ENCODE peak calls at places on chromosomes 4 and X, in four cellular contexts. G, R, O and F are unnamed samples.

GRCh38 chr4:93199492-93199891 is 629.1 kb upstream of the ATOH1 start:
- DNase-seq in G (no peak), R (peak; percentile 12), O (peak; percentile 28), F (peak; percentile 63)

GRCh38 chrX:54808109-54808604 is 612 bp downstream of the MAGED2 start:
- DNase-seq in G (peak; percentile 86), R (no peak), O (no peak), F (peak; percentile 23)

GRCh38 chrX:41923925-41924693 is 755 bp upstream of the CASK start:
- DNase-seq in G (no peak), R (peak; percentile 40), O (peak; percentile 44), F (peak; percentile 46)

GRCh38 chrX:2894885-2895292 is 34.2 kb downstream of the ARSD start:
- DNase-seq in G (peak; percentile 88), R (peak; percentile 63), O (no peak), F (peak; percentile 27)

GRCh38 chr4:167021545-167022155 is 212.6 kb downstream of the SPOCK3 start:
- DNase-seq in G (peak; percentile 66), R (peak; percentile 81), O (peak; percentile 52), F (peak; percentile 78)

GRCh38 chr4:40856836-40857362 is 107.1 kb downstream of the NSUN7 start:
- DNase-seq in G (peak; percentile 77), R (peak; percentile 36), O (peak; percentile 20), F (no peak)

GRCh38 chrX:51296138-51296537 is 36.5 kb upstream of the NUDT10 start:
- DNase-seq in G (no peak), R (no peak), O (no peak), F (no peak)

GRCh38 chrX:35726176-35726575 is 72.0 kb upstream of the MAGEB16 start:
- DNase-seq in G (no peak), R (no peak), O (peak; percentile 9), F (peak; percentile 56)

GRCh38 chr4:85496933-85497332 is 22.0 kb downstream of the ARHGAP24 start:
- DNase-seq in G (no peak), R (peak; percentile 85), O (peak; percentile 64), F (peak; percentile 59)

GRCh38 chrX:9498236-9498635 is 33.4 kb downstream of the TBL1X start:
- DNase-seq in G (no peak), R (no peak), O (no peak), F (no peak)

GRCh38 chrX:87167841-87168240 is 349.8 kb upstream of the KLHL4 start:
- DNase-seq in G (no peak), R (no peak), O (no peak), F (no peak)

GRCh38 chrX:24619647-24620046 is 27.5 kb downstream of the PCYT1B start:
- DNase-seq in G (no peak), R (peak; percentile 17), O (peak; percentile 54), F (peak; percentile 60)

GRCh38 chr4:22410645-22411247 is 105.1 kb downstream of the ADGRA3 start:
- DNase-seq in G (no peak), R (peak; percentile 48), O (no peak), F (peak; percentile 22)

GRCh38 chr4:9924750-9925149 is 96.5 kb downstream of the SLC2A9 start:
- DNase-seq in G (no peak), R (no peak), O (peak; percentile 91), F (peak; percentile 80)

GRCh38 chr4:128635141-128635911 is 174.2 kb upstream of the JADE1 start:
- DNase-seq in G (no peak), R (peak; percentile 91), O (no peak), F (no peak)

GRCh38 chr4:13938299-13938698 is 310.8 kb upstream of the BOD1L1 start:
- DNase-seq in G (no peak), R (no peak), O (no peak), F (no peak)
- TF ChIP-seq CTCF in G (no peak), R (no peak), O (no peak), F (no peak)

GRCh38 chr4:48420172-48420571 is 63.0 kb upstream of the SLC10A4 start:
- DNase-seq in G (no peak), R (no peak), O (no peak), F (no peak)

DNA sequence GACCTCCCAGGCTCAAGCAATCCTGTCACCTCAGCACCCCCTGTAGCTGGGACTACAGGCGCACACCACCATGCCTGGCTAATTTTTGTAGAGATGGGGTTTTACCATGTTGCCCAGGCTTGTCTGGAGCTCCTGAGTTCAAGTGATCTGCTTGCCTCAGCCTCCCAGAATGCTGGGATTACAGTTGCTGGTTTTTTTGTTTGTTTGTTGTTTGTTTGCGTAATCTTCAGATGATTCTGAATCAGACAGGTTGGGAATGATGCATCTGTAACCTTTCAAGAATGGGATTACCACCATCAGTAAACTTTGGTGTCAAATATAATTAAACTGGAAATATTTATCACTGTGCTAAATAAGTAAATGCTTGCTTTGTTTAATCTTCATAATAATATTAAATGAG is 62.0 kb upstream of the SLC10A4 start:
- DNase-seq in G (no peak), R (no peak), O (no peak), F (no peak)
- TF ChIP-seq CTCF in G (no peak), R (no peak), O (no peak), F (no peak)

DNA sequence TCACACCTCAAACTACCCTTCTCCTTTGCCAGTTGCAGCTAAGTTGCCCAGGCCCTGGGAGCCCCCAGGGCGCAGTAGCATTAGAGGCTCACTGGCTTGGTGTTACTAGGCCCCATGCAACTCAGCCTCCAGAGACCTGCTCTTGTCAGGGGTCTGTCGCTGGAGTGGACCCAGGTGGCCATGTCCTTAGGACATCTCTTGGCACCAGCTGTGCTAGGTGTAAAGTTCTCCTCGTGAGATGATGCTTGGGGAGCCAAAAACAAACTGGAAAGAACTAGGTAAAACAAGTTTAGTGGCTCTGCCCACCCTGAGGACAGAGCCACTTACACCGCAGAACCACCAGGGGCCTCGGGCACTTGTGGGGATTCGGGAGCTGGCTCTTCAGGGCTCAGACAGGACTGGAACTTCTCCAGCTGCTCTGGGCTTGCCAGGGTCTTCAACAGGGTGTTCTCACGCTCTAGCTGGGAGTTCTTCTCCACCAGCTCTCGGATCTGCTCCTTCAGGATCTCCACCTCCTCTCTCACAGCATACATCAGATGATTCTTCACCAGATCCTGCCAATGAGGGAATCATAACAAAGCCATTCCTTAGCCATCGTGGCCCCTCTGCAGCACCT is 61.3 kb downstream of the TSC22D3 start:
- DNase-seq in G (no peak), R (no peak), O (no peak), F (no peak)
- TF ChIP-seq CTCF in G (no peak), R (peak; percentile 10), O (no peak), F (no peak)

GRCh38 chr4:143202824-143203223 is 18.1 kb downstream of the USP38 start:
- DNase-seq in G (no peak), R (peak; percentile 55), O (no peak), F (peak; percentile 22)
- TF ChIP-seq CTCF in G (no peak), R (peak; percentile 29), O (peak; percentile 38), F (peak; percentile 33)

GRCh38 chr4:19930742-19931141 is 321.0 kb upstream of the SLIT2 start:
- DNase-seq in G (no peak), R (no peak), O (no peak), F (no peak)

GRCh38 chr4:19925516-19925915 is 326.2 kb upstream of the SLIT2 start:
- DNase-seq in G (no peak), R (no peak), O (no peak), F (no peak)

GRCh38 chr4:19924761-19925160 is 326.9 kb upstream of the SLIT2 start:
- DNase-seq in G (no peak), R (peak; percentile 49), O (no peak), F (peak; percentile 45)

GRCh38 chr4:19927381-19927780 is 324.3 kb upstream of the SLIT2 start:
- DNase-seq in G (no peak), R (no peak), O (no peak), F (no peak)
- TF ChIP-seq CTCF in G (no peak), R (no peak), O (no peak), F (no peak)